ENCODE peak calls at places on chromosomes 7 and 10, in four cellular contexts. One of them, this sample, is unnamed.

GRCh38 chr7:48176356-48176893 is 5.2 kb downstream of the ABCA13 start:
- DNase-seq in transverse colon: no peak
- DNase-seq in endodermal cell: no peak
- DNase-seq in foreskin fibroblast: peak
- DNase-seq in this sample: no peak

GRCh38 chr10:10824611-10825148 is 193.0 kb upstream of the CELF2 start:
- DNase-seq in transverse colon: peak
- DNase-seq in endodermal cell: no peak
- DNase-seq in foreskin fibroblast: peak
- DNase-seq in this sample: peak

GRCh38 chr10:4020651-4021050 is 235.6 kb upstream of the KLF6 start:
- DNase-seq in transverse colon: no peak
- DNase-seq in endodermal cell: no peak
- DNase-seq in foreskin fibroblast: no peak
- DNase-seq in this sample: no peak

GRCh38 chr10:33661580-33662269 is 327.3 kb upstream of the NRP1 start:
- DNase-seq in transverse colon: peak
- DNase-seq in endodermal cell: no peak
- DNase-seq in foreskin fibroblast: peak
- DNase-seq in this sample: no peak

GRCh38 chr10:79435271-79436065 is 10.0 kb downstream of the ZCCHC24 start:
- DNase-seq in transverse colon: no peak
- DNase-seq in endodermal cell: peak
- DNase-seq in foreskin fibroblast: peak
- DNase-seq in this sample: peak

GRCh38 chr7:2809903-2810628 is 34.0 kb downstream of the GNA12 start:
- DNase-seq in transverse colon: no peak
- DNase-seq in endodermal cell: peak
- DNase-seq in foreskin fibroblast: peak
- DNase-seq in this sample: no peak

GRCh38 chr7:371119-371778 is 81.3 kb downstream of the FOXL3 start:
- DNase-seq in transverse colon: peak
- DNase-seq in endodermal cell: no peak
- DNase-seq in foreskin fibroblast: no peak
- DNase-seq in this sample: no peak

GRCh38 chr10:126504761-126505112 is 116.5 kb upstream of the ADAM12 start:
- DNase-seq in transverse colon: no peak
- DNase-seq in endodermal cell: no peak
- DNase-seq in foreskin fibroblast: no peak
- DNase-seq in this sample: no peak

GRCh38 chr10:71320592-71320991 is 1.5 kb downstream of the SLC29A3 start:
- DNase-seq in transverse colon: no peak
- DNase-seq in endodermal cell: no peak
- DNase-seq in foreskin fibroblast: no peak
- DNase-seq in this sample: no peak

GRCh38 chr7:142301923-142302550 is 44.2 kb upstream of the PRSS58 start:
- DNase-seq in transverse colon: no peak
- DNase-seq in endodermal cell: no peak
- DNase-seq in foreskin fibroblast: no peak
- DNase-seq in this sample: no peak

GRCh38 chr10:106173838-106174237 is 990.7 kb downstream of the SORCS1 start:
- DNase-seq in transverse colon: no peak
- DNase-seq in endodermal cell: no peak
- DNase-seq in foreskin fibroblast: no peak
- DNase-seq in this sample: no peak

GRCh38 chr10:58237014-58237830 is 30.5 kb downstream of the IPMK start:
- DNase-seq in transverse colon: no peak
- DNase-seq in endodermal cell: no peak
- DNase-seq in foreskin fibroblast: peak
- DNase-seq in this sample: peak

GRCh38 chr10:20839141-20839540 is 58.0 kb downstream of the NEBL start:
- DNase-seq in transverse colon: no peak
- DNase-seq in endodermal cell: no peak
- DNase-seq in foreskin fibroblast: peak
- DNase-seq in this sample: no peak

DNA sequence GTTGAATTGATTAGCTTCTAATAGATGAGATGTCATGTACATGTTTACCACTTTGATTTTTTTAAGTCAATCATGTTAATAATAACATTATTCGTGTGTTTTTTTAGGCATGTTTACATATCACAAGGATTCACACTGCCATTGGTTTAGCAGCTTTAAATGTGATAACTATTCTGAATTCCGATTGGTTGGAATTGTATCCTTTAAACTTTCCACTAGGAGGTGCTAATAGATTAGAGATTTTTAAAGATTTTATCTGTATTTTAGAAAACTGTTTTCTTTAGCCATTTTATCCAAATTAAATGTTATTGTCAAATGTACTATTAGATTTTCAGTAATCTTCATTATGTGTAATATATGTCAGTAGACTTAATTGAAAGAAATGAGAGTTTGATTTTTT is 83.2 kb downstream of the HECTD2 start:
- DNase-seq in transverse colon: no peak
- DNase-seq in endodermal cell: no peak
- DNase-seq in foreskin fibroblast: peak
- DNase-seq in this sample: peak
- TF ChIP-seq CTCF in transverse colon: peak
- TF ChIP-seq CTCF in endodermal cell: peak
- TF ChIP-seq CTCF in foreskin fibroblast: peak
- TF ChIP-seq CTCF in this sample: peak

GRCh38 chr10:27152687-27153086 is 1.5 kb downstream of the YME1L1 start:
- DNase-seq in transverse colon: no peak
- DNase-seq in endodermal cell: no peak
- DNase-seq in foreskin fibroblast: no peak
- DNase-seq in this sample: no peak
- H3K4me3 ChIP-seq in transverse colon: peak
- H3K4me3 ChIP-seq in endodermal cell: peak
- H3K4me3 ChIP-seq in foreskin fibroblast: peak
- H3K4me3 ChIP-seq in this sample: peak

DNA sequence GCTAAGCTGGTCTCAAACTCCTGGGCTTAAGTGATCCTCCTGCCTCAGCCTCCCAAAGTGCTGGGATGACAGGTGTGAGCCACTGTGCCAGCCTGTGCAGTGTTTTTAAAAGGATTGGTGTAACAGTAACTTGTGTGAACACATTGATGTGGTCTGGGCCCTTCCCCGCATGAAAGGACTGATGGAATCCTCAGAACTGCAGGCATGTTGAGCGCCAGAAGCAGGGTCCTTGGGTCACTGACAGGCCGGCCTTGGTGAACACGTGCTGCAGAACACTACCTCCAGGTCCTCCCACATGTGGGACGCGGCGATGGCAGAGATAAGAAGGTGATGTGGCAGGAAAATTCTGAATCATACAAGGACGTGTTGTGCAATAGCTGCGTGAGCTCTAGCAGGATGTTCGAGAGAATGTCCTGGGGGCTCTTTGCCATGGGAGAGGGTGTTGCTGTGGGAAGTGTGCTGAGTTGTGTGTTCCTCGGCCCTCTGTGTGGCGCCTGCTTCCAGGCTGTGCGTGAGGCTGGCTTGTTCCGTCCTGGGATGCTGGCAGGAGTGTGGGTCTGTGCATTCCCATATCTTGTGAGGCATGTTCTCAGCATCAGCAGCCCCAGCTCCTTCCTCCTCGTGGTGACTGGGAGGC is 68.2 kb downstream of the DNAJB6 start:
- DNase-seq in transverse colon: no peak
- DNase-seq in endodermal cell: no peak
- DNase-seq in foreskin fibroblast: peak
- DNase-seq in this sample: peak
- TF ChIP-seq CTCF in transverse colon: no peak
- TF ChIP-seq CTCF in endodermal cell: no peak
- TF ChIP-seq CTCF in foreskin fibroblast: no peak
- TF ChIP-seq CTCF in this sample: no peak

GRCh38 chr7:106365252-106366005 is 80.6 kb upstream of the NAMPT start:
- DNase-seq in transverse colon: peak
- DNase-seq in endodermal cell: no peak
- DNase-seq in foreskin fibroblast: no peak
- DNase-seq in this sample: peak
- H3K4me3 ChIP-seq in transverse colon: no peak
- H3K4me3 ChIP-seq in endodermal cell: no peak
- H3K4me3 ChIP-seq in foreskin fibroblast: no peak
- H3K4me3 ChIP-seq in this sample: no peak

GRCh38 chr7:150383710-150384397 is 4.7 kb downstream of the ZNF775 start:
- DNase-seq in transverse colon: peak
- DNase-seq in endodermal cell: peak
- DNase-seq in foreskin fibroblast: no peak
- DNase-seq in this sample: no peak
- TF ChIP-seq CTCF in transverse colon: peak
- TF ChIP-seq CTCF in endodermal cell: no peak
- TF ChIP-seq CTCF in foreskin fibroblast: no peak
- TF ChIP-seq CTCF in this sample: no peak

DNA sequence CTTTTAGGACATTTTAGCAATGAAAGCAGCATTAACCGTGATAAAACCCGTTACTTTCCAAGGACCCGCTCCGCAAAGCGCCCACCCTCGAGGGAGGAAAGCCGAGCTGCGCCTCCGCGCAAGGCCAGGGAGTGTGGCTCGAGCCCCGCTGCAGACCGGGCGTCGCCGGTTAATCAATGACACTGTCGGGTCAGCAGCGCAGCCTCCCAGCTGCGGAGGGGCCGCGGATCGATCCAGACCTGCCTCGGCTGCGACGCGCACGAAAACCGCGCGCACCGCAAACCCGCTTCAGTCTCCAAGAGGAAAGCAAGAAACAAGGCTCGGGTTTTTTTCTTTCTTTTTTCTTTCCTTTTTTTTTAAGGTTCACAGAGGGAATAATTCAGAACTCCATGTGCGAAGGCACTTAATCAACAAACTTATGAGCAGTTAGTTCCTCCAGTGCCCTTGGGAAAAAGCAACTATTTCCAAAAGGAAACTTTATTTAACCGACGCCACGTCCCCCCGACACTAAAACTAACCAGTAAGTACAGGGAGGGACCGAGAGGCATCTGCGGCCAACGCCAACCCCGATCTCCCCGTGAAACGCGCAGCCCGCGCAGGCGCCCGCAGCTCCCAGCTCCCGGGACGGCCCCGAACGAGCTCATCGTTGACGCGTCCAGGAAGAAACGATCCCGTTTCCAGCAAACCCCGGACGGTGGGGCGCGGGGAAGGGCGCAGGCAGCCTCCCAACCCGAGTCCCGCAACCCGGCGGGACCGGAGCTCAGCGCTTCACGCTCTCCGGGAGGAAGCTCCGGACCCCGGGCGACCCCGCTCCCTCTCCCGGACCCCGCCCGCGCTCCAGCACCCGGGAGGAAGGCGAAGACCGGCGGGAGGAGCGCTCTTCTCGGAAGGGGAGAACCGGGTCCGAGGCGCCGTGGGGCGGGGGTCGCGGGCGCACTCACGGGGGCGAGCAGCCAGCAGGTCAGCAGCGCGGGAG is 599 bp downstream of the VIPR2 start:
- DNase-seq in transverse colon: no peak
- DNase-seq in endodermal cell: peak
- DNase-seq in foreskin fibroblast: peak
- DNase-seq in this sample: no peak
- H3K4me3 ChIP-seq in transverse colon: peak
- H3K4me3 ChIP-seq in endodermal cell: peak
- H3K4me3 ChIP-seq in foreskin fibroblast: no peak
- H3K4me3 ChIP-seq in this sample: no peak

GRCh38 chr7:154792436-154793055 is 210.4 kb downstream of the PAXIP1 start:
- DNase-seq in transverse colon: no peak
- DNase-seq in endodermal cell: no peak
- DNase-seq in foreskin fibroblast: no peak
- DNase-seq in this sample: no peak

GRCh38 chr7:154794147-154794780 is 208.7 kb downstream of the PAXIP1 start:
- DNase-seq in transverse colon: peak
- DNase-seq in endodermal cell: peak
- DNase-seq in foreskin fibroblast: no peak
- DNase-seq in this sample: no peak

GRCh38 chr7:154791611-154792010 is 211.3 kb downstream of the PAXIP1 start:
- DNase-seq in transverse colon: no peak
- DNase-seq in endodermal cell: no peak
- DNase-seq in foreskin fibroblast: no peak
- DNase-seq in this sample: no peak

GRCh38 chr7:154785898-154786297 is 217.0 kb downstream of the PAXIP1 start:
- DNase-seq in transverse colon: no peak
- DNase-seq in endodermal cell: no peak
- DNase-seq in foreskin fibroblast: no peak
- DNase-seq in this sample: no peak

GRCh38 chr7:154789404-154789803 is 213.5 kb downstream of the PAXIP1 start:
- DNase-seq in transverse colon: no peak
- DNase-seq in endodermal cell: peak
- DNase-seq in foreskin fibroblast: no peak
- DNase-seq in this sample: no peak
- TF ChIP-seq CTCF in transverse colon: no peak
- TF ChIP-seq CTCF in endodermal cell: peak
- TF ChIP-seq CTCF in foreskin fibroblast: no peak
- TF ChIP-seq CTCF in this sample: no peak

DNA sequence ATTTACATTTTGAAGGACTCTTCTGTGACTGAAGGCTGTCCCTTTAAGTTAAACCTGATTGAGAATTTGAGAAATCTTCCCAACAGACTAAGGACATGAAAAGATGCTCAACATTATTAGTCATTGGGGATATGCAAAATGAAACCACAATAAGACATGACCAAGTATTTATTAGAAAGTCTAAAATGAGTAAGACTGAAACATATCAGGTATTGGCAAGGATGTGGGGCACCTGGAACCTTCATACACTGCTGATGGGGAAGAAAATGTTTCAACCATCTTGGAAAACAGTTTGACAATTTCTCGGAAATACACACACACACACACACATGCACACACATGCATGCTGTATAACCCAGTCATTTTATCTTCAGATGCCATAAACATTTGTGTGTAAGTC is 132.1 kb upstream of the CDK6 start:
- DNase-seq in transverse colon: no peak
- DNase-seq in endodermal cell: no peak
- DNase-seq in foreskin fibroblast: no peak
- DNase-seq in this sample: no peak
- H3K4me3 ChIP-seq in transverse colon: no peak
- H3K4me3 ChIP-seq in endodermal cell: no peak
- H3K4me3 ChIP-seq in foreskin fibroblast: no peak
- H3K4me3 ChIP-seq in this sample: no peak

DNA sequence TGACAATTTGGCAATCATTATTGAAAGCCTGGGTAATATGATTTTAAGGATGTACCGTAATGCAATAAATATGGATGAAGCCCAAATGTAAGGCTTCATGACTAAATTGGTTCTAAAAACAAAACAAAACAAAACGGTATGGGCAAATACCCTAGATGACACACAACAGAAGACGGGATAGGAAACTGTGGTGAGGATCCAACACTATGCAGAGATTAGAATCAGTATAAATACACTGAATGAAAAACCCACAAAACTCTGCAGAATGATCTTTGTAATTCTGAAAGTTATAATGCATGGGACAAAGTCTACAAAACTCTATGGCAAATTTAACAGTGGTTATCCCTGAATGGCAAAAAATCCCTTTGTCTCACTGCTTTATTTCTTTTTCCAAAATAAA is 57.6 kb downstream of the MALSU1 start:
- DNase-seq in transverse colon: no peak
- DNase-seq in endodermal cell: no peak
- DNase-seq in foreskin fibroblast: peak
- DNase-seq in this sample: peak
- TF ChIP-seq CTCF in transverse colon: no peak
- TF ChIP-seq CTCF in endodermal cell: no peak
- TF ChIP-seq CTCF in foreskin fibroblast: no peak
- TF ChIP-seq CTCF in this sample: no peak